ENCODE peak calls at places on chromosomes 11 and 22, in ten cellular contexts. I is lung; S is activated T-cell treated with anti-CD3 and anti-CD28 coated beads for 1 hour; C is HTR-8/SVneo; R is activated CD8-positive, alpha-beta memory T cell treated with anti-CD3 and anti-CD28 coated beads, Interleukin-2, amount 50 U/mL, for 48 hours; E is erythroblast; D is fibroblast of the conjunctiva; J is naive thymus-derived CD8-positive, alpha-beta T cell; P is HuH-7.5; F is cardiac fibroblast. O is an unnamed sample.

GRCh38 chr11:72573380-72573949 is 100.8 kb downstream of the PDE2A start:
- DNase-seq in I (no peak), S (no peak), C (peak), R (no peak), E (peak), D (no peak), J (no peak), P (peak), F (peak), O (no peak)

GRCh38 chr11:11450744-11451362 is 97.8 kb upstream of the CSNK2A3 start:
- DNase-seq in I (no peak), S (no peak), C (peak), R (no peak), E (no peak), D (no peak), J (no peak), P (no peak), F (peak), O (peak)

GRCh38 chr22:45537734-45538181 is 35.1 kb downstream of the FBLN1 start:
- DNase-seq in I (no peak), S (no peak), C (no peak), R (no peak), E (no peak), D (peak), J (no peak), P (no peak), F (peak), O (peak)

GRCh38 chr22:31250740-31251330 is 38.7 kb downstream of the LIMK2 start:
- DNase-seq in I (no peak), S (no peak), C (no peak), R (no peak), E (no peak), D (no peak), J (no peak), P (peak), F (no peak), O (no peak)

GRCh38 chr11:66012946-66013761 is 1.3 kb downstream of the CST6 start:
- DNase-seq in I (no peak), S (no peak), C (no peak), R (no peak), E (peak), D (no peak), J (no peak), P (peak), F (no peak), O (no peak)

GRCh38 chr11:108887436-108888238 is 222.8 kb downstream of the DDX10 start:
- DNase-seq in I (no peak), S (no peak), C (no peak), R (no peak), E (no peak), D (no peak), J (peak), P (no peak), F (peak), O (peak)

GRCh38 chr22:36194971-36195370 is 6.6 kb downstream of the APOL4 start:
- DNase-seq in I (peak), S (peak), C (peak), R (no peak), E (peak), D (peak), J (peak), P (no peak), F (peak), O (peak)

GRCh38 chr11:32023370-32023964 is 67.4 kb upstream of the RCN1 start:
- DNase-seq in I (no peak), S (no peak), C (no peak), R (no peak), E (no peak), D (no peak), J (no peak), P (no peak), F (no peak), O (no peak)

GRCh38 chr11:1041936-1042608 is 5.6 kb upstream of the MUC6 start:
- DNase-seq in I (no peak), S (no peak), C (no peak), R (no peak), E (peak), D (no peak), J (no peak), P (peak), F (no peak), O (no peak)

GRCh38 chr11:125036933-125037332 is 26.2 kb upstream of the SLC37A2 start:
- DNase-seq in I (no peak), S (no peak), C (no peak), R (no peak), E (peak), D (peak), J (no peak), P (no peak), F (peak), O (peak)

GRCh38 chr11:3841426-3842304 is 906 bp upstream of the RHOG start:
- DNase-seq in I (peak), S (peak), C (peak), R (no peak), E (peak), D (peak), J (peak), P (peak), F (peak), O (peak)

GRCh38 chr11:120235024-120235628 is 4.8 kb upstream of the POU2F3 start:
- DNase-seq in I (peak), S (peak), C (peak), R (peak), E (peak), D (no peak), J (peak), P (peak), F (peak), O (no peak)

GRCh38 chr11:43360361-43361032 is 1.8 kb downstream of the TTC17 start:
- DNase-seq in I (no peak), S (no peak), C (no peak), R (no peak), E (peak), D (no peak), J (no peak), P (no peak), F (peak), O (no peak)

GRCh38 chr11:112516261-112516660 is 255.6 kb upstream of the PLET1 start:
- DNase-seq in I (no peak), S (no peak), C (no peak), R (no peak), E (no peak), D (no peak), J (no peak), P (no peak), F (no peak), O (no peak)

GRCh38 chr22:38513063-38513462 is 7.0 kb upstream of the DDX17 start:
- DNase-seq in I (no peak), S (peak), C (no peak), R (no peak), E (peak), D (no peak), J (peak), P (peak), F (no peak), O (no peak)

GRCh38 chr22:27625769-27626674 is 175.5 kb downstream of the MN1 start:
- DNase-seq in I (no peak), S (no peak), C (no peak), R (no peak), E (no peak), D (no peak), J (no peak), P (no peak), F (peak), O (no peak)

GRCh38 chr11:70876685-70877084 is 375.7 kb downstream of the SHANK2 start:
- DNase-seq in I (no peak), S (no peak), C (no peak), R (no peak), E (no peak), D (no peak), J (no peak), P (no peak), F (no peak), O (no peak)

GRCh38 chr11:3022300-3022967 is 30.3 kb upstream of the NAP1L4 start:
- DNase-seq in I (no peak), S (no peak), C (no peak), R (no peak), E (no peak), D (peak), J (no peak), P (no peak), F (peak), O (no peak)